ENCODE peak calls at places on chromosomes 6 and 20, in nine cellular contexts. One of them, this sample, is unnamed.

GRCh38 chr6:44416103-44416502 is 28.6 kb downstream of the CDC5L start:
- DNase-seq in hypothalamus: no peak
- DNase-seq in lower lobe of right lung: no peak
- DNase-seq in fibroblast of the conjunctiva: no peak
- DNase-seq in left lobe of liver: no peak
- DNase-seq in psoas muscle: no peak
- DNase-seq in left colon: no peak
- DNase-seq in GDM1: no peak
- DNase-seq in iris pigment epithelial cell: peak; percentile 58
- DNase-seq in this sample: no peak

GRCh38 chr20:22529150-22530019 is 55.0 kb downstream of the FOXA2 start:
- DNase-seq in hypothalamus: no peak
- DNase-seq in lower lobe of right lung: no peak
- DNase-seq in fibroblast of the conjunctiva: no peak
- DNase-seq in left lobe of liver: peak; percentile 74
- DNase-seq in psoas muscle: no peak
- DNase-seq in left colon: no peak
- DNase-seq in GDM1: no peak
- DNase-seq in iris pigment epithelial cell: no peak
- DNase-seq in this sample: no peak

GRCh38 chr20:42945194-42945593 is 244.5 kb downstream of the PTPRT start:
- DNase-seq in hypothalamus: no peak
- DNase-seq in lower lobe of right lung: no peak
- DNase-seq in fibroblast of the conjunctiva: no peak
- DNase-seq in left lobe of liver: no peak
- DNase-seq in psoas muscle: no peak
- DNase-seq in left colon: no peak
- DNase-seq in GDM1: no peak
- DNase-seq in iris pigment epithelial cell: no peak
- DNase-seq in this sample: no peak

GRCh38 chr6:150600302-150601017 is 775 bp downstream of the PLEKHG1 start:
- DNase-seq in hypothalamus: peak; percentile 78
- DNase-seq in lower lobe of right lung: peak; percentile 78
- DNase-seq in fibroblast of the conjunctiva: peak; percentile 22
- DNase-seq in left lobe of liver: peak; percentile 75
- DNase-seq in psoas muscle: peak; percentile 52
- DNase-seq in left colon: peak; percentile 80
- DNase-seq in GDM1: no peak
- DNase-seq in iris pigment epithelial cell: peak; percentile 59
- DNase-seq in this sample: no peak

GRCh38 chr6:7479801-7480266 is 61.6 kb upstream of the DSP start:
- DNase-seq in hypothalamus: no peak
- DNase-seq in lower lobe of right lung: no peak
- DNase-seq in fibroblast of the conjunctiva: peak; percentile 14
- DNase-seq in left lobe of liver: no peak
- DNase-seq in psoas muscle: no peak
- DNase-seq in left colon: peak; percentile 77
- DNase-seq in GDM1: no peak
- DNase-seq in iris pigment epithelial cell: peak; percentile 52
- DNase-seq in this sample: no peak

GRCh38 chr6:16466778-16467177 is 228.4 kb downstream of the GMPR start:
- DNase-seq in hypothalamus: no peak
- DNase-seq in lower lobe of right lung: no peak
- DNase-seq in fibroblast of the conjunctiva: no peak
- DNase-seq in left lobe of liver: no peak
- DNase-seq in psoas muscle: no peak
- DNase-seq in left colon: no peak
- DNase-seq in GDM1: no peak
- DNase-seq in iris pigment epithelial cell: no peak
- DNase-seq in this sample: no peak

GRCh38 chr20:2244993-2245392 is 50.8 kb upstream of the TGM3 start:
- DNase-seq in hypothalamus: no peak
- DNase-seq in lower lobe of right lung: no peak
- DNase-seq in fibroblast of the conjunctiva: no peak
- DNase-seq in left lobe of liver: no peak
- DNase-seq in psoas muscle: no peak
- DNase-seq in left colon: no peak
- DNase-seq in GDM1: no peak
- DNase-seq in iris pigment epithelial cell: no peak
- DNase-seq in this sample: no peak

GRCh38 chr6:81785340-81785739 is 32.9 kb upstream of the TENT5A start:
- DNase-seq in hypothalamus: no peak
- DNase-seq in lower lobe of right lung: no peak
- DNase-seq in fibroblast of the conjunctiva: no peak
- DNase-seq in left lobe of liver: no peak
- DNase-seq in psoas muscle: no peak
- DNase-seq in left colon: no peak
- DNase-seq in GDM1: no peak
- DNase-seq in iris pigment epithelial cell: no peak
- DNase-seq in this sample: no peak

GRCh38 chr6:168903638-168904345 is 349.9 kb downstream of the THBS2 start:
- DNase-seq in hypothalamus: no peak
- DNase-seq in lower lobe of right lung: no peak
- DNase-seq in fibroblast of the conjunctiva: no peak
- DNase-seq in left lobe of liver: no peak
- DNase-seq in psoas muscle: no peak
- DNase-seq in left colon: no peak
- DNase-seq in GDM1: no peak
- DNase-seq in iris pigment epithelial cell: no peak
- DNase-seq in this sample: no peak

GRCh38 chr20:62275263-62275619 is 27.6 kb upstream of the ADRM1 start:
- DNase-seq in hypothalamus: no peak
- DNase-seq in lower lobe of right lung: no peak
- DNase-seq in fibroblast of the conjunctiva: no peak
- DNase-seq in left lobe of liver: no peak
- DNase-seq in psoas muscle: no peak
- DNase-seq in left colon: no peak
- DNase-seq in GDM1: no peak
- DNase-seq in iris pigment epithelial cell: no peak
- DNase-seq in this sample: no peak

GRCh38 chr6:72218125-72218524 is 331.8 kb downstream of the RIMS1 start:
- DNase-seq in hypothalamus: no peak
- DNase-seq in lower lobe of right lung: no peak
- DNase-seq in fibroblast of the conjunctiva: no peak
- DNase-seq in left lobe of liver: peak; percentile 44
- DNase-seq in psoas muscle: no peak
- DNase-seq in left colon: no peak
- DNase-seq in GDM1: no peak
- DNase-seq in iris pigment epithelial cell: peak; percentile 39
- DNase-seq in this sample: no peak

GRCh38 chr20:50885781-50886180 is 45.5 kb downstream of the ADNP start:
- DNase-seq in hypothalamus: no peak
- DNase-seq in lower lobe of right lung: no peak
- DNase-seq in fibroblast of the conjunctiva: no peak
- DNase-seq in left lobe of liver: no peak
- DNase-seq in psoas muscle: no peak
- DNase-seq in left colon: no peak
- DNase-seq in GDM1: no peak
- DNase-seq in iris pigment epithelial cell: no peak
- DNase-seq in this sample: no peak

GRCh38 chr6:27814665-27815424 is 97.4 kb downstream of the OR2B2 start:
- DNase-seq in hypothalamus: no peak
- DNase-seq in lower lobe of right lung: no peak
- DNase-seq in fibroblast of the conjunctiva: peak; percentile 97
- DNase-seq in left lobe of liver: peak; percentile 59
- DNase-seq in psoas muscle: no peak
- DNase-seq in left colon: peak; percentile 87
- DNase-seq in GDM1: no peak
- DNase-seq in iris pigment epithelial cell: peak; percentile 96
- DNase-seq in this sample: no peak

GRCh38 chr6:87702589-87702945 is 534 bp upstream of the AKIRIN2 start:
- DNase-seq in hypothalamus: no peak
- DNase-seq in lower lobe of right lung: no peak
- DNase-seq in fibroblast of the conjunctiva: no peak
- DNase-seq in left lobe of liver: no peak
- DNase-seq in psoas muscle: no peak
- DNase-seq in left colon: no peak
- DNase-seq in GDM1: no peak
- DNase-seq in iris pigment epithelial cell: peak; percentile 80
- DNase-seq in this sample: no peak

GRCh38 chr6:167567142-167568033 is 242.5 kb downstream of the TTLL2 start:
- DNase-seq in hypothalamus: no peak
- DNase-seq in lower lobe of right lung: no peak
- DNase-seq in fibroblast of the conjunctiva: no peak
- DNase-seq in left lobe of liver: no peak
- DNase-seq in psoas muscle: no peak
- DNase-seq in left colon: no peak
- DNase-seq in GDM1: no peak
- DNase-seq in iris pigment epithelial cell: no peak
- DNase-seq in this sample: no peak

GRCh38 chr6:89694428-89694827 is 55.9 kb upstream of the LYRM2 start:
- DNase-seq in hypothalamus: no peak
- DNase-seq in lower lobe of right lung: peak; percentile 41
- DNase-seq in fibroblast of the conjunctiva: no peak
- DNase-seq in left lobe of liver: no peak
- DNase-seq in psoas muscle: no peak
- DNase-seq in left colon: no peak
- DNase-seq in GDM1: no peak
- DNase-seq in iris pigment epithelial cell: no peak
- DNase-seq in this sample: no peak

GRCh38 chr6:135231469-135231844 is 50.3 kb downstream of the MYB start:
- DNase-seq in hypothalamus: no peak
- DNase-seq in lower lobe of right lung: no peak
- DNase-seq in fibroblast of the conjunctiva: no peak
- DNase-seq in left lobe of liver: no peak
- DNase-seq in psoas muscle: no peak
- DNase-seq in left colon: no peak
- DNase-seq in GDM1: no peak
- DNase-seq in iris pigment epithelial cell: no peak
- DNase-seq in this sample: no peak

GRCh38 chr20:5741089-5741488 is 9.1 kb upstream of the SHLD1 start:
- DNase-seq in hypothalamus: no peak
- DNase-seq in lower lobe of right lung: no peak
- DNase-seq in fibroblast of the conjunctiva: no peak
- DNase-seq in left lobe of liver: no peak
- DNase-seq in psoas muscle: no peak
- DNase-seq in left colon: no peak
- DNase-seq in GDM1: no peak
- DNase-seq in iris pigment epithelial cell: no peak
- DNase-seq in this sample: no peak

This sample was measured in SK-N-MC.